ENCODE peak calls at places on chromosomes 2 and 18, in seven cellular contexts. T is HepG2, A is HCT116, G is SK-N-SH, S is K562, E is GM12878, B is H1. Y is an unnamed sample.

GRCh38 chr2:40642261-40642660 is 190.4 kb upstream of the SLC8A1 start:
- DNase-seq in T (no peak), A (no peak), G (no peak), S (no peak), E (no peak), B (no peak), Y (no peak)

GRCh38 chr2:36477744-36478143 is 120.2 kb downstream of the FEZ2 start:
- DNase-seq in T (no peak), A (no peak), G (no peak), S (no peak), E (no peak), B (no peak), Y (no peak)

GRCh38 chr2:176936410-176936809 is 276.2 kb upstream of the HNRNPA3 start:
- DNase-seq in T (no peak), A (no peak), G (no peak), S (no peak), E (no peak), B (no peak), Y (no peak)

GRCh38 chr18:62064361-62064760 is 122.5 kb downstream of the PIGN start:
- DNase-seq in T (no peak), A (no peak), G (no peak), S (no peak), E (no peak), B (no peak), Y (no peak)

GRCh38 chr2:101357386-101357785 is 29.9 kb downstream of the CREG2 start:
- DNase-seq in T (no peak), A (no peak), G (no peak), S (no peak), E (no peak), B (no peak), Y (no peak)

GRCh38 chr2:150207979-150208378 is 279.5 kb downstream of the RND3 start:
- DNase-seq in T (no peak), A (no peak), G (peak; percentile 7), S (no peak), E (no peak), B (no peak), Y (no peak)

GRCh38 chr2:241901500-241902351 is 32.2 kb downstream of the RTP5 start:
- DNase-seq in T (no peak), A (no peak), G (no peak), S (no peak), E (no peak), B (peak; percentile 25), Y (no peak)

GRCh38 chr2:233201271-233202013 is 50.0 kb upstream of the ATG16L1 start:
- DNase-seq in T (no peak), A (no peak), G (no peak), S (no peak), E (no peak), B (no peak), Y (no peak)

GRCh38 chr2:128411431-128411830 is 92.8 kb upstream of the HS6ST1 start:
- DNase-seq in T (no peak), A (no peak), G (peak; percentile 18), S (no peak), E (no peak), B (no peak), Y (no peak)

GRCh38 chr2:38174131-38174530 is 98.2 kb upstream of the CYP1B1 start:
- DNase-seq in T (no peak), A (no peak), G (no peak), S (no peak), E (no peak), B (no peak), Y (no peak)

GRCh38 chr2:74421248-74421870 is at the start of the genes C2orf81 and WDR54:
- DNase-seq in T (peak; percentile 75), A (peak; percentile 79), G (peak; percentile 98), S (peak; percentile 91), E (peak; percentile 84), B (peak; percentile 84), Y (peak; percentile 76)

GRCh38 chr2:7405861-7406715 is 488.9 kb downstream of the RNF144A start:
- DNase-seq in T (no peak), A (no peak), G (no peak), S (no peak), E (no peak), B (no peak), Y (no peak)

GRCh38 chr2:64678771-64679615 is 25.3 kb upstream of the SERTAD2 start:
- DNase-seq in T (no peak), A (no peak), G (no peak), S (no peak), E (no peak), B (no peak), Y (no peak)

GRCh38 chr2:68431316-68431972 is 35.6 kb downstream of the FBXO48 start:
- DNase-seq in T (no peak), A (no peak), G (no peak), S (no peak), E (no peak), B (no peak), Y (no peak)

GRCh38 chr18:71250191-71250590 is 961.3 kb downstream of the SOCS6 start:
- DNase-seq in T (no peak), A (no peak), G (no peak), S (no peak), E (no peak), B (no peak), Y (no peak)

GRCh38 chr2:238841542-238842181 is 6.2 kb upstream of the TWIST2 start:
- DNase-seq in T (no peak), A (no peak), G (no peak), S (no peak), E (no peak), B (no peak), Y (no peak)

GRCh38 chr2:43024515-43024962 is 201.9 kb downstream of the ZFP36L2 start:
- DNase-seq in T (no peak), A (peak; percentile 12), G (peak; percentile 96), S (peak; percentile 84), E (no peak), B (peak; percentile 38), Y (peak; percentile 53)

GRCh38 chr2:233463586-233463985 is 103.0 kb downstream of the USP40 start:
- DNase-seq in T (no peak), A (no peak), G (no peak), S (no peak), E (no peak), B (no peak), Y (no peak)

GRCh38 chr2:3738454-3738853 is 35.1 kb downstream of the DCDC2C start:
- DNase-seq in T (peak; percentile 74), A (peak; percentile 34), G (peak; percentile 72), S (peak; percentile 62), E (no peak), B (no peak), Y (peak; percentile 9)

GRCh38 chr2:88903744-88904353 is 212.4 kb downstream of the RPIA start:
- DNase-seq in T (peak; percentile 58), A (peak; percentile 31), G (peak; percentile 20), S (peak; percentile 55), E (no peak), B (no peak), Y (peak; percentile 50)

GRCh38 chr2:9008951-9009664 is 5.6 kb upstream of the MBOAT2 start:
- DNase-seq in T (no peak), A (no peak), G (peak; percentile 50), S (no peak), E (no peak), B (no peak), Y (no peak)

GRCh38 chr2:74689671-74690070 is 35.6 kb downstream of the SEMA4F start:
- DNase-seq in T (no peak), A (no peak), G (no peak), S (no peak), E (no peak), B (no peak), Y (no peak)

GRCh38 chr2:221431477-221431876 is 140.6 kb downstream of the EPHA4 start:
- DNase-seq in T (no peak), A (no peak), G (no peak), S (no peak), E (no peak), B (no peak), Y (no peak)

GRCh38 chr18:76564117-76564516 is 69.1 kb upstream of the ZNF516 start:
- DNase-seq in T (no peak), A (peak; percentile 62), G (no peak), S (no peak), E (no peak), B (no peak), Y (no peak)

GRCh38 chr2:175837046-175837445 is 165.0 kb downstream of the LNPK start:
- DNase-seq in T (no peak), A (no peak), G (no peak), S (no peak), E (no peak), B (no peak), Y (no peak)

GRCh38 chr2:209368406-209368805 is 55.4 kb upstream of the MAP2 start:
- DNase-seq in T (no peak), A (no peak), G (no peak), S (no peak), E (no peak), B (no peak), Y (peak; percentile 4)

GRCh38 chr2:209371407-209371806 is 52.4 kb upstream of the MAP2 start:
- DNase-seq in T (no peak), A (no peak), G (no peak), S (no peak), E (no peak), B (no peak), Y (no peak)

GRCh38 chr2:209367091-209367747 is 56.6 kb upstream of the MAP2 start:
- DNase-seq in T (no peak), A (no peak), G (no peak), S (no peak), E (no peak), B (no peak), Y (no peak)

GRCh38 chr2:209368924-209369323 is 54.9 kb upstream of the MAP2 start:
- DNase-seq in T (peak; percentile 54), A (peak; percentile 97), G (no peak), S (no peak), E (peak; percentile 2), B (no peak), Y (peak; percentile 23)
- TF ChIP-seq JUND in T (no peak), A (peak; percentile 86), G (peak; percentile 99), S (no peak), E (no peak), B (no peak), Y (peak; percentile 89)

GRCh38 chr2:174600349-174600748 is 2.7 kb upstream of the WIPF1 start:
- DNase-seq in T (no peak), A (no peak), G (no peak), S (no peak), E (no peak), B (no peak), Y (no peak)
- TF ChIP-seq JUND in T (no peak), A (no peak), G (no peak), S (no peak), E (no peak), B (no peak), Y (no peak)

GRCh38 chr2:110655701-110656100 is 22.2 kb downstream of the BUB1 start:
- DNase-seq in T (no peak), A (no peak), G (no peak), S (no peak), E (no peak), B (no peak), Y (no peak)
- TF ChIP-seq JUND in T (no peak), A (no peak), G (no peak), S (no peak), E (no peak), B (no peak), Y (no peak)

DNA sequence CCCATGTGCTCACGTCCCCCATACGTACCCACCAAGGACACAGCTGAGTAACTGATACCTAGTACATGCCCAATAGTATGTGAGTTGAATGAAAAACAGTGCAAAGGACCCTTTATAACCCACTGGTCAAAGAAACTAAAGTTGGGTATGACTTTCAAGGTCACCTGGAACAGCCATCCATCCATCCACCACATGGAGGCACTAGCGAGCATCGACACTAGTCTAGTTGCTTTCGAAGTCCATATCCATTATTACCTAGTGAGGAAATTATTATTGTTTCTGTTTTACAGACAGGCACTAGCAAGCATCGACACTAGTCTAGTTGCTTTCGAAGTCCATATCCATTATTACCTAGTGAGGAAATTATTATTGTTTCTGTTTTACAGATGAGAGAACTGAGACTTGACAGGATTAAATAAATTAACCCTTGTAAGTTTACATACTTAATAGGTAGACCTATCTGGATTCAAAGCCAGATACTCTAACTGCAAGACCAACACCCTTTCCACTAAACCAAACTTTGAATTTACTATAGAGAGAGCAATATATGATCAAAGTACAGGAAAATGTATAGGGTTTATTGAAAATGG is 233.7 kb downstream of the METTL4 start:
- DNase-seq in T (peak; percentile 17), A (peak; percentile 19), G (peak; percentile 26), S (peak; percentile 30), E (no peak), B (no peak), Y (no peak)
- TF ChIP-seq JUND in T (no peak), A (no peak), G (no peak), S (no peak), E (no peak), B (no peak), Y (no peak)